ENCODE peak calls at places on chromosomes 1 and 21, in nine cellular contexts. R, F, S, O, K, C, W, X and A are unnamed samples.

GRCh38 chr1:43706598-43707190 is 642 bp upstream of the ST3GAL3 start:
- DNase-seq in F (no peak), R (no peak), K (peak; percentile 78), C (peak; percentile 10), S (peak; percentile 50), X (no peak), O (no peak), W (no peak), A (peak; percentile 22)

GRCh38 chr1:240732390-240732789 is 120.4 kb upstream of the GREM2 start:
- DNase-seq in F (no peak), W (no peak), X (no peak), C (peak; percentile 73), S (peak; percentile 44), R (no peak), O (no peak), K (no peak), A (no peak)

GRCh38 chr1:182120411-182121258 is 59.1 kb upstream of the ZNF648 start:
- DNase-seq in K (no peak), X (peak; percentile 41), O (peak; percentile 53), W (no peak), C (peak; percentile 83), R (peak; percentile 49), F (peak; percentile 82), S (no peak), A (peak; percentile 39)

GRCh38 chr1:64246294-64246917 is 43.0 kb downstream of the UBE2U start:
- DNase-seq in K (no peak), O (no peak), X (no peak), W (no peak), S (peak; percentile 32), F (no peak), R (no peak), C (peak; percentile 24), A (no peak)

GRCh38 chr21:39444406-39445145 is 1.0 kb downstream of the LCA5L start:
- DNase-seq in W (no peak), C (no peak), S (peak; percentile 30), F (no peak), R (no peak), K (no peak), X (no peak), O (no peak), A (no peak)

GRCh38 chr1:33261344-33261743 is 5.1 kb downstream of the ZNF362 start:
- DNase-seq in R (peak; percentile 55), S (no peak), X (no peak), F (no peak), O (no peak), K (no peak), W (no peak), C (no peak), A (no peak)

GRCh38 chr1:88680446-88680845 is 3.6 kb upstream of the PKN2 start:
- DNase-seq in R (no peak), F (no peak), S (no peak), W (no peak), K (no peak), X (no peak), O (no peak), C (no peak), A (no peak)

GRCh38 chr1:88936223-88936523 is 44.8 kb upstream of the GTF2B start:
- DNase-seq in C (no peak), X (no peak), S (no peak), W (no peak), K (no peak), R (no peak), F (no peak), O (no peak), A (no peak)

GRCh38 chr1:155893389-155894142 is 17.6 kb downstream of the RIT1 start:
- DNase-seq in K (no peak), X (no peak), O (no peak), C (peak; percentile 75), S (no peak), W (no peak), R (peak; percentile 30), F (no peak), A (no peak)

GRCh38 chr1:62034790-62035189 is 159.9 kb upstream of the L1TD1 start:
- DNase-seq in O (no peak), K (no peak), R (no peak), F (no peak), C (no peak), W (no peak), S (no peak), X (no peak), A (no peak)

GRCh38 chr1:27883536-27884181 is 11.3 kb downstream of the THEMIS2 start:
- DNase-seq in C (no peak), R (no peak), S (no peak), X (no peak), W (no peak), O (no peak), K (peak; percentile 76), F (no peak), A (no peak)

GRCh38 chr1:64864018-64864945 is 102.1 kb downstream of the JAK1 start:
- DNase-seq in O (peak; percentile 64), C (peak; percentile 12), R (peak; percentile 47), K (peak; percentile 96), X (peak; percentile 16), S (peak; percentile 98), W (peak; percentile 88), F (no peak), A (peak; percentile 78)

GRCh38 chr1:50251592-50252165 is 143.0 kb downstream of the ELAVL4 start:
- DNase-seq in S (no peak), O (no peak), W (no peak), C (no peak), X (no peak), F (no peak), K (peak; percentile 76), R (no peak), A (no peak)

GRCh38 chr1:1777950-1778826 is at the start of gene NADK:
- DNase-seq in W (peak; percentile 85), R (peak; percentile 56), O (no peak), S (peak; percentile 87), K (peak; percentile 94), X (peak; percentile 37), C (peak; percentile 45), F (peak; percentile 64), A (peak; percentile 70)

GRCh38 chr1:10509823-10510509 is 35.2 kb downstream of the PEX14 start:
- DNase-seq in F (no peak), R (no peak), S (no peak), W (no peak), O (no peak), K (no peak), X (no peak), C (no peak), A (no peak)

DNA sequence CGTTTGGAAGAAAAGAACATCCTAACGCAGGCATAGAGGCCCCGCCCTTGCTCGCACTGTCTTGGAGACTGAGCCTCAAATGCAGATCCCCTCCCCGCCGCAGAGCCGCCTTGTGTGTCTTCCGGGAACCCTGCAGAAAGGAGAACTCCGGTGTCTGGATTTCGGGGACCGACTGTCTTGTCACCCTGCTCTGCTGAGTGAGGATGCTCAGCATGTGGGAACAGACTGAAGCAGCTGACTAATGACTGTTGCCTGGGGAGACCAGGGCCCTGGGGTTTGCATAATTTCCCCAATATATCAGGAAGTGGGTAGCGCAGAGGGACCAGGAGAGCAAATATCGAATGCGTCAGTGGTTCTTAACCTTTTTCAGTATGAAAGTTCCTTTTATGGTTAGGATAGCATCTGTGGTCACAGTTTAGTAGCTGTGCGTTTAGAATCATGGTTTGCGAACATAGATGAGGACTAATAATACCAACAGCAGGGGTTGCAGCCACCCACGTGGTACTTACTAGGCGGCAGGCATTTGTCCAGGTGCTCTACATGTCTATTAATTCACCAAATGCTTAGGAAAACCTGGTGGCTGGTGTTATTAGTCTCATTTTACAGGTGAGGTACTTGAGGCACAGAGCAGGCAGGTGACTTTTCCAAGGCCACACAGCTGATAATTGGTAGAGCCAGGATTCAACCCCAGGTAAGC is 14.3 kb downstream of the GPR137B start:
- DNase-seq in C (no peak), K (peak; percentile 87), X (no peak), S (peak; percentile 20), F (no peak), R (peak; percentile 37), O (no peak), W (peak; percentile 74), A (peak; percentile 36)
- H3K27ac ChIP-seq in C (no peak overlapping the region), K (peak overlapping the region; percentile 33), X (no peak overlapping the region), S (no peak overlapping the region), F (no peak overlapping the region), R (no peak overlapping the region), O (no peak overlapping the region), W (no peak overlapping the region), A (no peak overlapping the region)

GRCh38 chr1:23698466-23698865 is 6.9 kb downstream of the RPL11 start:
- DNase-seq in F (no peak), W (no peak), O (no peak), S (no peak), K (no peak), X (no peak), C (no peak), R (no peak), A (no peak)
- TF ChIP-seq POLR2A in F (no peak), W (no peak), O (no peak), S (no peak), K (no peak), X (no peak), C (no peak), R (no peak), A (no peak)

GRCh38 chr21:42986125-42986783 is 11.9 kb downstream of the PKNOX1 start:
- DNase-seq in S (no peak), W (no peak), F (no peak), C (no peak), X (no peak), R (no peak), O (no peak), K (no peak), A (no peak)
- H3K4me1 ChIP-seq in S (peaks cover 27% of the 10 kb centered on the region), W (no peaks in the 10 kb centered on the region), F (no peaks in the 10 kb centered on the region), C (peaks cover 10% of the 10 kb centered on the region), X (no peaks in the 10 kb centered on the region), R (no peaks in the 10 kb centered on the region), O (no peaks in the 10 kb centered on the region), K (no peaks in the 10 kb centered on the region), A (no peaks in the 10 kb centered on the region)

DNA sequence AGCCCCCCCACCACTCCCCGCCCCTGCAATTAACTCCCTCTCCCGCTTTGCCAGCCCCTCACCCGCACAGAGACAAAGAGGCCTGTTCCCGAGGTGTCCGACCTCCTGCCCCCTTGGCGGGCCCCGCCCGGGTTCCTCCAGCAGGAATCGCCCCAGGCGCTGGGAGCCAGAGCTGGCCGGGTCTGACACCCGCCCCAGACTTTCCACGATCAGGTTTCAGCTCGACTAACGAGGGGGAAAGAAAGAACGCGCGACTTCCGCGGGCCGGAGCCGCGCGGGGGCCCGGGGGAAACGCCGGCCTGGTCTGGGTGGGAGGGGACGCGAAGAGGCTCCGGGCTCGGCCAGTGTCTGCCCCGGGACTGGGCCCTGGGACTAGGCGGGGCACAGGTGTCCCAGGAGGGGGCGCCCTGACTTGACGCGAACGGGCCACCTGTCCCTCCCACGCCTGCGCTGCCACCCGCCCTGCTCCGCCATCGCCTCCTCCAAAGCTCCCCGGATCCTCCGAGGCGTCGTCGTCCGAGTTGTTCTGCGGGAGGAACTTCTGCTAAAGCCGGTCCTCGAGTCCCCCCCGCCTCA is 36.3 kb upstream of the HHAT start:
- DNase-seq in X (peak; percentile 72), C (peak; percentile 49), K (peak; percentile 78), O (peak; percentile 13), W (peak; percentile 78), S (peak; percentile 4), F (peak; percentile 52), R (peak; percentile 45), A (peak; percentile 79)
- H3K27ac ChIP-seq in X (peak overlapping the region; percentile 83), C (peak overlapping the region; percentile 58), K (no peak overlapping the region), O (peak overlapping the region; percentile 47), W (peak overlapping the region; percentile 54), S (no peak overlapping the region), F (peak overlapping the region; percentile 86), R (peak overlapping the region; percentile 52), A (peak overlapping the region; percentile 87)

GRCh38 chr1:167714098-167714850 is 7.5 kb upstream of the MPZL1 start:
- DNase-seq in K (peak; percentile 94), S (peak; percentile 93), F (peak; percentile 93), W (peak; percentile 93), X (peak; percentile 89), C (peak; percentile 88), R (peak; percentile 87), O (peak; percentile 98), A (peak; percentile 93)
- TF ChIP-seq POLR2A in K (no peak), S (peak; percentile 89), F (peak; percentile 16), W (peak; percentile 40), X (peak; percentile 27), C (peak; percentile 54), R (peak; percentile 26), O (peak; percentile 42), A (peak; percentile 57)